ENCODE peak calls at places on chromosomes 2 and 18, in six cellular contexts. R is naive thymus-derived CD4-positive, alpha-beta T cell; Y is CD8-positive, alpha-beta memory T cell; U is cardiac muscle cell; V is neuronal stem cell; G is neural progenitor cell. L is an unnamed sample.

GRCh38 chr2:241267249-241268067 is 48.0 kb downstream of the HDLBP start:
- DNase-seq in R (no peak), Y (no peak), U (no peak), V (no peak), G (no peak), L (no peak)

GRCh38 chr2:17800693-17801458 is 15.4 kb upstream of the MSGN1 start:
- DNase-seq in R (no peak), Y (no peak), U (no peak), V (no peak), G (no peak), L (peak; percentile 17)

GRCh38 chr18:13269599-13270011 is 51.0 kb downstream of the LDLRAD4 start:
- DNase-seq in R (no peak), Y (no peak), U (no peak), V (no peak), G (no peak), L (no peak)

GRCh38 chr2:144670080-144670479 is 150.2 kb upstream of the ZEB2 start:
- DNase-seq in R (no peak), Y (no peak), U (no peak), V (no peak), G (no peak), L (peak; percentile 18)

GRCh38 chr18:21672868-21673267 is 31.7 kb downstream of the ABHD3 start:
- DNase-seq in R (no peak), Y (no peak), U (no peak), V (no peak), G (no peak), L (no peak)

GRCh38 chr2:171492664-171493063 is 29.6 kb upstream of the CYBRD1 start:
- DNase-seq in R (no peak), Y (no peak), U (no peak), V (no peak), G (no peak), L (no peak)

GRCh38 chr2:191677091-191677645 is 768 bp upstream of the NABP1 start:
- DNase-seq in R (no peak), Y (peak; percentile 30), U (peak; percentile 67), V (no peak), G (peak; percentile 49), L (peak; percentile 35)

GRCh38 chr2:134253804-134254203 is at the start of gene MGAT5:
- DNase-seq in R (no peak), Y (no peak), U (no peak), V (no peak), G (no peak), L (no peak)

GRCh38 chr2:160425794-160426193 is 67.8 kb downstream of the RBMS1 start:
- DNase-seq in R (no peak), Y (no peak), U (no peak), V (no peak), G (no peak), L (no peak)

GRCh38 chr2:149894760-149895159 is 307.2 kb upstream of the MMADHC start:
- DNase-seq in R (no peak), Y (no peak), U (no peak), V (no peak), G (no peak), L (no peak)

GRCh38 chr2:61671561-61672315 is 133.6 kb upstream of the XPO1 start:
- DNase-seq in R (no peak), Y (no peak), U (no peak), V (no peak), G (no peak), L (peak; percentile 15)

GRCh38 chr2:241878007-241878970 is 8.8 kb downstream of the RTP5 start:
- DNase-seq in R (peak; percentile 74), Y (peak; percentile 68), U (peak; percentile 78), V (peak; percentile 72), G (peak; percentile 81), L (peak; percentile 31)

GRCh38 chr2:39142012-39142346 is 21.1 kb upstream of the SOS1 start:
- DNase-seq in R (no peak), Y (no peak), U (no peak), V (no peak), G (no peak), L (no peak)

GRCh38 chr2:131010566-131010965 is 82.7 kb downstream of the FAM168B start:
- DNase-seq in R (no peak), Y (no peak), U (no peak), V (no peak), G (no peak), L (no peak)

GRCh38 chr18:25111382-25112070 is 240.4 kb downstream of the ZNF521 start:
- DNase-seq in R (no peak), Y (no peak), U (no peak), V (peak; percentile 36), G (peak; percentile 58), L (no peak)

GRCh38 chr2:28334527-28334891 is 58.1 kb upstream of the FOSL2 start:
- DNase-seq in R (no peak), Y (no peak), U (no peak), V (no peak), G (no peak), L (no peak)

GRCh38 chr2:28335666-28336065 is 57.0 kb upstream of the FOSL2 start:
- DNase-seq in R (no peak), Y (no peak), U (no peak), V (no peak), G (no peak), L (no peak)

GRCh38 chr2:28338046-28338753 is 54.5 kb upstream of the FOSL2 start:
- DNase-seq in R (no peak), Y (no peak), U (peak; percentile 29), V (no peak), G (peak; percentile 66), L (no peak)

GRCh38 chr2:28336993-28337627 is 55.5 kb upstream of the FOSL2 start:
- DNase-seq in R (no peak), Y (no peak), U (no peak), V (no peak), G (no peak), L (no peak)

DNA sequence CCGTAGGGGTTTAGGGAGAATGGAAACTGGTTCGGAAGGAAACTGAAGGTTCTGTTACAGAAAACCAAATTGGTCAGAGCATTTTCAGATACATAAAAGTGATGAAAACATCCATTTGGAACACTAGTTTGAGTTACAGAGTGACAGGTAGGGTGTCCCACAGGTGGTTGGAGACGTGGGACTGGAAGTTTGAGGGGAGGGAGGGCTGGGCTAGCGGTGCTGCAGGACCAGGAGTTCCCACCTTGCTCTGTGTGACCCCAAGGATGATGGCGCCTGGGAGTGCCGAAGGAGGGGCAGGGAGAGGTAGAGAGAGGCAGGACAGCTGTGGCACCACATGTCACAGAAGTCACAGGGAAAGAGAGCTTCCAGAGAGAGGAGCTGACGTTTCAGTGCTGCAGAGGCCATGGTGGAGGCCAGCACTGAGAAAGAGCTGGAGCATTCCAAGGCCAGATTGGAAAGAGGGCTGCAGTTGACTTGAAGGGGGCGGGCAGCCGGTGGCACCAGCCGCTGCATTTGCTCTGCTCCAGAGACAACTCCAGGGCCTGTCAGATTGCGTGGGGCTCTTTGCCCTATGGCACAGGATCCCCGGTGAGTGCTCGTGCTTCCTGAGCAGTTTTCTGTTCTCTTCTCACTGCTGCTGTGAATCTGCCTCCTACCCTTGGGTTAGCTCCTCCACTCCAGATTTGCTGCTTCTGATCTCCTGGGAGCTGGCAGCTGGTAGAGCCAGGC is 56.2 kb upstream of the FOSL2 start:
- DNase-seq in R (no peak), Y (no peak), U (no peak), V (no peak), G (no peak), L (no peak)
- H3K4me1 ChIP-seq in R (no peaks in the 10 kb centered on the region), Y (no peaks in the 10 kb centered on the region), U (no peaks in the 10 kb centered on the region), V (peaks cover 21% of the 10 kb centered on the region), G (peaks cover 20% of the 10 kb centered on the region), L (no peaks in the 10 kb centered on the region)

GRCh38 chr2:230877131-230877736 is 12.5 kb downstream of the ITM2C start:
- DNase-seq in R (no peak), Y (no peak), U (no peak), V (no peak), G (no peak), L (no peak)

GRCh38 chr2:230879891-230880290 is 15.1 kb downstream of the ITM2C start:
- DNase-seq in R (no peak), Y (no peak), U (no peak), V (no peak), G (no peak), L (no peak)

GRCh38 chr2:230878599-230878965 is 13.8 kb downstream of the ITM2C start:
- DNase-seq in R (no peak), Y (no peak), U (no peak), V (no peak), G (no peak), L (no peak)

GRCh38 chr2:230879271-230879882 is 14.6 kb downstream of the ITM2C start:
- DNase-seq in R (no peak), Y (no peak), U (no peak), V (no peak), G (no peak), L (no peak)

DNA sequence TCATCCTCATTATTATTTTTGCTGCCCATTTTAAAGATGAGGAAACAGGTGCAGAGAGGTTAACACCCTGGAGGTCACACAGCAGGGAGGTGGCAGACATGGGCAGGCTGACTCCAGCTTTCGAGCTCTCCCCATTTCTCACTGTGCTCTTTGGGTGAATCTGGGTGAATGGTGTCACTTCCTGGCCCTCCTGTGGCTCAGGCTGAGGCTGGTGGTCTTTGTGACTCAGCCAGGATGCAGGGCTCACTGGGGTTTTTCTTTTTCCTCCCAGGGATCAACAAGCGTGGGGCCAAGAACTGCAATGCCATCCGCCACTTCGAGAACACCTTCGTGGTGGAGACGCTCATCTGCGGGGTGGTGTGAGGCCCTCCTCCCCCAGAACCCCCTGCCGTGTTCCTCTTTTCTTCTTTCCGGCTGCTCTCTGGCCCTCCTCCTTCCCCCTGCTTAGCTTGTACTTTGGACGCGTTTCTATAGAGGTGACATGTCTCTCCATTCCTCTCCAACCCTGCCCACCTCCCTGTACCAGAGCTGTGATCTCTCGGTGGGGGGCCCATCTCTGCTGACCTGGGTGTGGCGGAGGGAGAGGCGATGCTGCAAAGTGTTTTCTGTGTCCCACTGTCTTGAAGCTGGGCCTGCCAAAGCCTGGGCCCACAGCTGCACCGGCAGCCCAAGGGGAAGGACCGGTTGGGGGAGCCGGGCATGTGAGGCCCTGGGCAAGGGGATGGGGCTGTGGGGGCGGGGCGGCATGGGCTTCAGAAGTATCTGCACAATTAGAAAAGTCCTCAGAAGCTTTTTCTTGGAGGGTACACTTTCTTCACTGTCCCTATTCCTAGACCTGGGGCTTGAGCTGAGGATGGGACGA is 13.2 kb downstream of the ITM2C start:
- DNase-seq in R (no peak), Y (peak; percentile 61), U (no peak), V (no peak), G (no peak), L (no peak)
- H3K36me3 ChIP-seq in R (no peaks in the 10 kb centered on the region), Y (no peaks in the 10 kb centered on the region), U (peaks cover 36% of the 10 kb centered on the region), V (peaks cover 42% of the 10 kb centered on the region), G (no peaks in the 10 kb centered on the region), L (peaks cover 62% of the 10 kb centered on the region)

DNA sequence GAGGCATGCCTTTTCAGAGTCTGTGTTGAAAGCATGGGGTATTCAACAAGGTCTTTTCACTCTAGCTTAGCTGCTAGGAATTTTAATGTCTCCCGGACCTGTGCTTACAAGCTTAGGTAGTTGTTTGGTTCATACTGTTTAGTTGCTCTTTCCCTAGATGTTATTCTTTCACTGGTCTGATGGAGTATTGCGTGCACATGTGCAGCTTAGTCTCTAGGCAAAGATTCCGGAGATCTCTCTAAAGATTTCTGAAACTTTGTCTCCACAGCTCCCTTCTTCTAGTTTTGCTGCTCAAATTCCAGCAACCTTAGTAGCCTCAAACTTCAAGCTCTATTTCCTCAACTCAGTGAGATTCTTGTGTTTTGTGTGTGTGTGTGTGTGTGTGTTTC is 197.9 kb downstream of the MCFD2 start:
- DNase-seq in R (no peak), Y (no peak), U (no peak), V (no peak), G (peak; percentile 25), L (no peak)
- H3K4me3 ChIP-seq in R (no peak overlapping the region), Y (no peak overlapping the region), U (no peak overlapping the region), V (no peak overlapping the region), G (no peak overlapping the region), L (no peak overlapping the region)

DNA sequence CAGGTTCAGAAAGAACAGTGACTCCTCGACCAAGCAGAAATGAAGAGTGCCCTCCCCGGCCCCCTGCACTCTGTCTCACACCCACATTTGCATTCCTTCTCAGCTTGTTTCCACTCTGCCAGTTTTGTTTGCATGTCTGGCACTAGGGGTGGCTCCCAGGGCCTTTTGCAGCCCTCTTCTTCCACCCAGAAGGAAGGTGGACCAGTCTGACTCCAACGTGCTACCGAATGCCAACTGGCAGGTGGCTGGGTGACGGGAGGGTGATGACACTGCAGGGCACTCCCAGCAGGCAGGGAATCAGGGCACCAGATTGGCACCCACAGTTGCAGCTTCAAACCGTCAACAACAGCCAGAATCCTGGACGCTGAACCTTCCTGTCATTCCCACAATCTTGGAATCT is 371.1 kb downstream of the TXNL1 start:
- DNase-seq in R (no peak), Y (no peak), U (no peak), V (no peak), G (no peak), L (no peak)
- H3K4me1 ChIP-seq in R (no peaks in the 10 kb centered on the region), Y (no peaks in the 10 kb centered on the region), U (peaks cover 5% of the 10 kb centered on the region), V (no peaks in the 10 kb centered on the region), G (no peaks in the 10 kb centered on the region), L (no peaks in the 10 kb centered on the region)